ENCODE peak calls at places on chromosomes 6 and 20, in six cellular contexts. Q is A549; F is osteoblast; B is CD4-positive, alpha-beta T cell; D is WTC11; L is spleen. X is an unnamed sample.
A peak's percentile ranks its signal among the peaks of the same experiment; 100 is the strongest.

GRCh38 chr6:17454316-17455005 is 61.1 kb downstream of the CAP2 start:
- DNase-seq in D (no peak), F (no peak), Q (no peak), L (no peak), B (no peak), X (no peak)

GRCh38 chr20:39117486-39117885 is 155.3 kb downstream of the DHX35 start:
- DNase-seq in Q (peak; percentile 72), D (no peak), L (no peak), F (no peak), B (no peak), X (no peak)

GRCh38 chr20:1232538-1233111 is 6.8 kb downstream of the RAD21L1 start:
- DNase-seq in F (no peak), D (no peak), B (no peak), L (no peak), Q (no peak), X (no peak)

GRCh38 chr6:132459605-132459952 is 53.3 kb downstream of the STX7 start:
- DNase-seq in L (no peak), B (no peak), Q (no peak), D (no peak), F (no peak), X (no peak)

GRCh38 chr20:18428490-18429173 is 38.2 kb downstream of the DZANK1 start:
- DNase-seq in F (peak; percentile 75), Q (peak; percentile 19), D (no peak), B (no peak), L (no peak), X (peak; percentile 68)

GRCh38 chr6:39488255-39488881 is 165.9 kb upstream of the KCNK16 start:
- DNase-seq in Q (no peak), F (no peak), D (no peak), B (no peak), L (no peak), X (no peak)

GRCh38 chr6:139017227-139017626 is 11.3 kb upstream of the ABRACL start:
- DNase-seq in Q (no peak), F (no peak), L (no peak), D (no peak), B (no peak), X (no peak)

GRCh38 chr6:161242779-161243693 is 30.8 kb downstream of the AGPAT4 start:
- DNase-seq in L (no peak), F (peak; percentile 96), B (no peak), Q (no peak), D (peak; percentile 64), X (no peak)

GRCh38 chr6:166904101-166904746 is 52.1 kb downstream of the RNASET2 start:
- DNase-seq in D (no peak), B (no peak), F (peak; percentile 87), L (peak; percentile 76), Q (no peak), X (no peak)

GRCh38 chr6:134398453-134398852 is 80.5 kb upstream of the SGK1 start:
- DNase-seq in B (no peak), Q (no peak), L (no peak), D (no peak), F (no peak), X (no peak)

GRCh38 chr6:159008656-159009288 is 8.8 kb upstream of the RSPH3 start:
- DNase-seq in F (no peak), L (no peak), Q (peak; percentile 29), B (no peak), D (no peak), X (no peak)

GRCh38 chr6:2990179-2990931 is 9.3 kb upstream of the NQO2 start:
- DNase-seq in L (no peak), D (no peak), B (no peak), F (no peak), Q (no peak), X (no peak)

GRCh38 chr6:166940643-166941068 is 15.7 kb downstream of the RNASET2 start:
- DNase-seq in Q (no peak), B (no peak), L (no peak), D (no peak), F (peak; percentile 95), X (no peak)

GRCh38 chr6:136289327-136289578 is 393 bp downstream of the BCLAF1 start:
- DNase-seq in Q (peak; percentile 89), L (peak; percentile 98), B (peak; percentile 92), D (peak; percentile 90), F (peak; percentile 87), X (peak; percentile 98)

GRCh38 chr6:136284909-136285308 is 4.7 kb downstream of the BCLAF1 start:
- DNase-seq in F (peak; percentile 88), L (no peak), Q (no peak), B (no peak), D (no peak), X (no peak)

GRCh38 chr6:136290406-136291010 is 862 bp upstream of the BCLAF1 start:
- DNase-seq in D (no peak), Q (peak; percentile 72), B (peak; percentile 78), L (peak; percentile 94), F (peak; percentile 85), X (peak; percentile 87)

GRCh38 chr6:136289579-136290405 is at the start of gene BCLAF1:
- DNase-seq in Q (peak; percentile 98), L (peak; percentile 100), B (peak; percentile 99), F (peak; percentile 92), D (peak; percentile 99), X (peak; percentile 100)

DNA sequence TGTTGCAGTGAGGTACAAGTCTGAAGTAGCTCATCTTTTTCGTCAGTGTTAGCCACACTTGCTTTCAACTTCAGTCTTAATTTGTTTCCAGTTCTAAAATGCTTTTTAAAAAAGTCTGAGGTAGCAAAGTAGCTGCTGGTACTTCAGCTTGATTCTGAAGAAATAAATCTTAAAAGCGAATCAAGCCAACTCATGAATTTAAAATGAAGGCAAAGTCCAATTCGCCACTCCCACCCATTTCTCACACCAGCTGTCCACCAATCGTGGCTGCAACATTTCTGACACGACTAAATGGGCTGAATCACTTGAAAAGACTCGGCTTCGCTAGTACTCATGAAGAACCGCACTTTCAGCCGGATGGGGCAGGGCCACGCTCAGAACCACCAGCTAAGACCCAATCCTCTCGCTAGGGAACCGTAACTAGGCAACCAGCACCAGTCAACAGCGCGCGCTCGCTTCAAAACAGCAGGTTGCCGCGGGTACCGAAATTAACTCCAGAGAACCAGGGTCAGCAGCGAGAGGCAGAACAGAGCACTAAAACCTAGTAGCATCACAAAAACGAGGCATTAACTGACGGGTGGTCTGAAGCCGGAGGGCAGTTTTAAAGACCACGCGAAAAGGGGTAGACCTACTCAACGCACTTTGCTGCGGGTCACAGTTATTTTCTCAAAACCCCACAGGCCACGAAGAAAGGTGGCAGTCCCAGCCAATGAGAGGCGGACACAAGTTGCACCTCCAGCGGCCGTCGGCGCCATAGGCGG is 900 bp downstream of the BCLAF1 start:
- DNase-seq in B (peak; percentile 84), L (peak; percentile 94), F (peak; percentile 94), D (peak; percentile 68), Q (peak; percentile 75), X (peak; percentile 91)
- TF ChIP-seq CTCF in B (peak; percentile 12), L (peak; percentile 54), F (peak; percentile 6), D (no peak), Q (no peak), X (no peak)

GRCh38 chr6:1893470-1894130 is 283.9 kb downstream of the FOXC1 start:
- DNase-seq in B (no peak), D (peak; percentile 64), L (no peak), Q (no peak), F (no peak), X (no peak)
- TF ChIP-seq CTCF in B (no peak), D (peak; percentile 16), L (no peak), Q (peak; percentile 6), F (no peak), X (peak; percentile 38)

GRCh38 chr20:12966468-12967085 is 42.2 kb upstream of the SPTLC3 start:
- DNase-seq in L (no peak), F (peak; percentile 3), B (no peak), D (no peak), Q (peak; percentile 61), X (no peak)
- TF ChIP-seq CTCF in L (no peak), F (peak; percentile 65), B (no peak), D (no peak), Q (peak; percentile 68), X (peak; percentile 71)

DNA sequence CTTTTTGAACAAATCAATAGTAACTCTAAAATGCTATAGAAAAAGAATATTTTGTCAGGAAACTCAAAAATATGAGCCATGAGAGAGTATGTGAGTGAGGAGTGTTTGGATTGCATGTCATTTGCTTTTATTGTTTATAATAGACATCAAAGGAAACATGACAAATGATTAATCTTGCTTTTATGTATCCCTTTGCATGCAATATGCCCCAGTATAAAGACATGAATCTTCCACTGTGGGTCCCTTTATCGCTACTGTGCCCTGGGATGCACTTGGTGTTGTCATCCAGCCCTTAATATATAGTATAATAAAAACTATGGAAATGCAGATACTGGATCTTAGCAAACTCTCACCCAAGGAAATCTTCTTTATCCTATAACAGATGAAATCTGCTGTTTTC is 77.3 kb downstream of the LAMA4 start:
- DNase-seq in Q (no peak), F (no peak), B (no peak), D (no peak), L (no peak), X (no peak)
- TF ChIP-seq CTCF in Q (no peak), F (no peak), B (no peak), D (no peak), L (no peak), X (no peak)

GRCh38 chr6:142746524-142746923 is 198.5 kb downstream of the HIVEP2 start:
- DNase-seq in L (no peak), F (no peak), Q (peak; percentile 26), B (peak; percentile 17), D (peak; percentile 59), X (no peak)
- TF ChIP-seq CTCF in L (peak; percentile 59), F (peak; percentile 55), Q (peak; percentile 28), B (peak; percentile 56), D (no peak), X (peak; percentile 44)

X was measured in osteocyte.